ENCODE peak calls at places on chromosomes 4 and X, in six cellular contexts. Y is GM23248; F is NCI-H1417; N is HEK293T; G is glutamatergic neuron; R is activated CD4-positive, alpha-beta T cell treated with anti-CD3 and anti-CD28 coated beads for 24 hours. L is an unnamed sample.

GRCh38 chrX:39809326-39809725 is 288.4 kb downstream of the BCOR start:
- DNase-seq in G (no peak), Y (peak), F (no peak), R (no peak), N (no peak), L (no peak)

GRCh38 chr4:94642561-94642866 is 115.2 kb upstream of the BMPR1B start:
- DNase-seq in R (no peak), G (no peak), Y (peak), F (no peak), N (no peak), L (peak)

GRCh38 chrX:45208121-45208856 is 7.6 kb upstream of the DIPK2B start:
- DNase-seq in G (no peak), R (no peak), F (no peak), Y (no peak), N (no peak), L (no peak)

GRCh38 chrX:21509912-21510311 is 135.7 kb downstream of the CNKSR2 start:
- DNase-seq in F (no peak), R (no peak), Y (peak), G (no peak), N (no peak), L (no peak)

GRCh38 chr4:49063670-49064069 is 77.6 kb downstream of the CWH43 start:
- DNase-seq in N (no peak), F (no peak), G (no peak), Y (peak), R (no peak), L (no peak)

GRCh38 chr4:6011271-6011671 is 7.0 kb downstream of the C4orf50 start:
- DNase-seq in G (no peak), F (no peak), N (no peak), Y (no peak), R (no peak), L (no peak)

GRCh38 chr4:185761352-185762235 is 50.4 kb downstream of the SORBS2 start:
- DNase-seq in R (no peak), F (no peak), N (no peak), G (no peak), Y (peak), L (no peak)

GRCh38 chr4:35689866-35690265 is 554.4 kb downstream of the ARAP2 start:
- DNase-seq in N (no peak), Y (no peak), G (no peak), F (no peak), R (no peak), L (no peak)

GRCh38 chr4:168540086-168540864 is 43.4 kb downstream of the PALLD start:
- DNase-seq in G (no peak), Y (peak), F (no peak), N (no peak), R (no peak), L (no peak)

GRCh38 chr4:3254302-3255131 is 5.6 kb downstream of the MSANTD1 start:
- DNase-seq in N (no peak), Y (no peak), G (peak), F (no peak), R (no peak), L (no peak)

GRCh38 chr4:110073045-110073845 is 125.2 kb downstream of the ELOVL6 start:
- DNase-seq in N (no peak), G (no peak), F (no peak), Y (no peak), R (no peak), L (no peak)

L was measured in epithelial cell of proximal tubule.